ENCODE peak calls at places on chromosomes 5 and 9, in seven cellular contexts. One of them, this sample, is unnamed.

GRCh38 chr5:131324311-131324710 is 60.5 kb downstream of the CDC42SE2 start:
- DNase-seq in DND-41: no peak
- DNase-seq in tibial nerve: peak
- DNase-seq in A673: peak
- DNase-seq in caudate nucleus: peak
- DNase-seq in A549: no peak
- DNase-seq in brain microvascular endothelial cell: no peak
- DNase-seq in this sample: no peak

GRCh38 chr5:141785135-141785534 is 93.1 kb downstream of the PCDH1 start:
- DNase-seq in A673: no peak
- DNase-seq in caudate nucleus: no peak
- DNase-seq in A549: no peak
- DNase-seq in tibial nerve: no peak
- DNase-seq in DND-41: no peak
- DNase-seq in brain microvascular endothelial cell: no peak
- DNase-seq in this sample: no peak

GRCh38 chr5:39501403-39501802 is 76.6 kb upstream of the DAB2 start:
- DNase-seq in caudate nucleus: no peak
- DNase-seq in brain microvascular endothelial cell: peak
- DNase-seq in A549: peak
- DNase-seq in DND-41: no peak
- DNase-seq in A673: no peak
- DNase-seq in tibial nerve: peak
- DNase-seq in this sample: no peak

GRCh38 chr5:161023591-161023990 is 171.6 kb upstream of the ATP10B start:
- DNase-seq in A673: no peak
- DNase-seq in caudate nucleus: no peak
- DNase-seq in A549: no peak
- DNase-seq in DND-41: no peak
- DNase-seq in brain microvascular endothelial cell: no peak
- DNase-seq in tibial nerve: no peak
- DNase-seq in this sample: no peak

GRCh38 chr5:89457411-89458329 is 574.7 kb upstream of the MEF2C start:
- DNase-seq in brain microvascular endothelial cell: peak
- DNase-seq in tibial nerve: peak
- DNase-seq in A673: peak
- DNase-seq in DND-41: no peak
- DNase-seq in caudate nucleus: no peak
- DNase-seq in A549: peak
- DNase-seq in this sample: peak

GRCh38 chr5:158845941-158846340 is 253.8 kb downstream of the EBF1 start:
- DNase-seq in A549: no peak
- DNase-seq in A673: no peak
- DNase-seq in brain microvascular endothelial cell: no peak
- DNase-seq in caudate nucleus: no peak
- DNase-seq in tibial nerve: no peak
- DNase-seq in DND-41: no peak
- DNase-seq in this sample: no peak

GRCh38 chr9:114281421-114282103 is 41.3 kb upstream of the ORM1 start:
- DNase-seq in DND-41: no peak
- DNase-seq in A549: peak
- DNase-seq in tibial nerve: peak
- DNase-seq in brain microvascular endothelial cell: no peak
- DNase-seq in caudate nucleus: no peak
- DNase-seq in A673: peak
- DNase-seq in this sample: no peak

GRCh38 chr9:17752021-17752420 is 173.2 kb downstream of the SH3GL2 start:
- DNase-seq in A673: no peak
- DNase-seq in brain microvascular endothelial cell: no peak
- DNase-seq in tibial nerve: no peak
- DNase-seq in DND-41: no peak
- DNase-seq in A549: no peak
- DNase-seq in caudate nucleus: no peak
- DNase-seq in this sample: no peak

GRCh38 chr5:171907731-171908343 is 98.6 kb downstream of the FBXW11 start:
- DNase-seq in tibial nerve: peak
- DNase-seq in caudate nucleus: peak
- DNase-seq in A673: peak
- DNase-seq in brain microvascular endothelial cell: peak
- DNase-seq in A549: peak
- DNase-seq in DND-41: peak
- DNase-seq in this sample: no peak

GRCh38 chr5:55600536-55601208 is 65.9 kb upstream of the PLPP1 start:
- DNase-seq in A673: no peak
- DNase-seq in brain microvascular endothelial cell: peak
- DNase-seq in tibial nerve: no peak
- DNase-seq in caudate nucleus: no peak
- DNase-seq in A549: peak
- DNase-seq in DND-41: peak
- DNase-seq in this sample: no peak

GRCh38 chr5:152178350-152178699 is 226.8 kb downstream of the NMUR2 start:
- DNase-seq in brain microvascular endothelial cell: no peak
- DNase-seq in DND-41: no peak
- DNase-seq in caudate nucleus: no peak
- DNase-seq in A673: no peak
- DNase-seq in tibial nerve: no peak
- DNase-seq in A549: no peak
- DNase-seq in this sample: no peak

GRCh38 chr9:2319421-2319820 is 302.2 kb upstream of the VLDLR start:
- DNase-seq in A549: no peak
- DNase-seq in DND-41: no peak
- DNase-seq in A673: no peak
- DNase-seq in caudate nucleus: no peak
- DNase-seq in brain microvascular endothelial cell: no peak
- DNase-seq in tibial nerve: no peak
- DNase-seq in this sample: no peak

GRCh38 chr5:115116001-115116400 is 53.7 kb downstream of the TRIM36 start:
- DNase-seq in A673: peak
- DNase-seq in brain microvascular endothelial cell: no peak
- DNase-seq in DND-41: no peak
- DNase-seq in A549: no peak
- DNase-seq in caudate nucleus: no peak
- DNase-seq in tibial nerve: no peak
- DNase-seq in this sample: no peak

GRCh38 chr5:14405267-14405666 is 176.3 kb upstream of the OTULINL start:
- DNase-seq in A549: peak
- DNase-seq in tibial nerve: no peak
- DNase-seq in caudate nucleus: no peak
- DNase-seq in A673: no peak
- DNase-seq in DND-41: no peak
- DNase-seq in brain microvascular endothelial cell: no peak
- DNase-seq in this sample: no peak

GRCh38 chr5:16869821-16870796 is 66.0 kb downstream of the MYO10 start:
- DNase-seq in brain microvascular endothelial cell: peak
- DNase-seq in A673: no peak
- DNase-seq in caudate nucleus: no peak
- DNase-seq in tibial nerve: no peak
- DNase-seq in A549: peak
- DNase-seq in DND-41: no peak
- DNase-seq in this sample: no peak

GRCh38 chr9:20220286-20220685 is 402.0 kb downstream of the MLLT3 start:
- DNase-seq in caudate nucleus: no peak
- DNase-seq in DND-41: no peak
- DNase-seq in A673: no peak
- DNase-seq in A549: no peak
- DNase-seq in brain microvascular endothelial cell: no peak
- DNase-seq in tibial nerve: no peak
- DNase-seq in this sample: no peak

GRCh38 chr5:28399211-28399610 is 1360.8 kb upstream of the CDH9 start:
- DNase-seq in caudate nucleus: no peak
- DNase-seq in brain microvascular endothelial cell: no peak
- DNase-seq in A549: no peak
- DNase-seq in tibial nerve: no peak
- DNase-seq in A673: no peak
- DNase-seq in DND-41: no peak
- DNase-seq in this sample: no peak

GRCh38 chr5:107806271-107806670 is 135.5 kb upstream of the EFNA5 start:
- DNase-seq in A549: no peak
- DNase-seq in A673: no peak
- DNase-seq in tibial nerve: no peak
- DNase-seq in caudate nucleus: no peak
- DNase-seq in DND-41: no peak
- DNase-seq in brain microvascular endothelial cell: no peak
- DNase-seq in this sample: no peak

GRCh38 chr9:87872079-87872624 is 10.5 kb upstream of the SPATA31E1 start:
- DNase-seq in A549: no peak
- DNase-seq in DND-41: no peak
- DNase-seq in brain microvascular endothelial cell: no peak
- DNase-seq in tibial nerve: no peak
- DNase-seq in A673: no peak
- DNase-seq in caudate nucleus: no peak
- DNase-seq in this sample: no peak

GRCh38 chr9:87876708-87877107 is 6.0 kb upstream of the SPATA31E1 start:
- DNase-seq in tibial nerve: no peak
- DNase-seq in A673: no peak
- DNase-seq in caudate nucleus: no peak
- DNase-seq in brain microvascular endothelial cell: no peak
- DNase-seq in A549: no peak
- DNase-seq in DND-41: no peak
- DNase-seq in this sample: no peak

GRCh38 chr9:87873607-87874319 is 8.9 kb upstream of the SPATA31E1 start:
- DNase-seq in tibial nerve: no peak
- DNase-seq in A673: no peak
- DNase-seq in brain microvascular endothelial cell: no peak
- DNase-seq in caudate nucleus: no peak
- DNase-seq in A549: no peak
- DNase-seq in DND-41: no peak
- DNase-seq in this sample: no peak

GRCh38 chr9:87875839-87876545 is 6.7 kb upstream of the SPATA31E1 start:
- DNase-seq in A673: no peak
- DNase-seq in tibial nerve: peak
- DNase-seq in A549: no peak
- DNase-seq in brain microvascular endothelial cell: no peak
- DNase-seq in DND-41: no peak
- DNase-seq in caudate nucleus: no peak
- DNase-seq in this sample: no peak

GRCh38 chr9:87874320-87874655 is 8.4 kb upstream of the SPATA31E1 start:
- DNase-seq in A673: no peak
- DNase-seq in DND-41: no peak
- DNase-seq in tibial nerve: no peak
- DNase-seq in A549: no peak
- DNase-seq in caudate nucleus: no peak
- DNase-seq in brain microvascular endothelial cell: no peak
- DNase-seq in this sample: no peak
- H3K27ac ChIP-seq in A673: no peak
- H3K27ac ChIP-seq in DND-41: no peak
- H3K27ac ChIP-seq in tibial nerve: no peak
- H3K27ac ChIP-seq in A549: peak
- H3K27ac ChIP-seq in caudate nucleus: no peak
- H3K27ac ChIP-seq in brain microvascular endothelial cell: no peak
- H3K27ac ChIP-seq in this sample: no peak

GRCh38 chr5:65171645-65172044 is 310.1 kb downstream of the ADAMTS6 start:
- DNase-seq in caudate nucleus: no peak
- DNase-seq in A673: no peak
- DNase-seq in tibial nerve: no peak
- DNase-seq in A549: no peak
- DNase-seq in brain microvascular endothelial cell: no peak
- DNase-seq in DND-41: no peak
- DNase-seq in this sample: no peak

GRCh38 chr5:65173130-65173525 is 308.6 kb downstream of the ADAMTS6 start:
- DNase-seq in tibial nerve: no peak
- DNase-seq in DND-41: no peak
- DNase-seq in brain microvascular endothelial cell: no peak
- DNase-seq in caudate nucleus: no peak
- DNase-seq in A673: no peak
- DNase-seq in A549: no peak
- DNase-seq in this sample: no peak

DNA sequence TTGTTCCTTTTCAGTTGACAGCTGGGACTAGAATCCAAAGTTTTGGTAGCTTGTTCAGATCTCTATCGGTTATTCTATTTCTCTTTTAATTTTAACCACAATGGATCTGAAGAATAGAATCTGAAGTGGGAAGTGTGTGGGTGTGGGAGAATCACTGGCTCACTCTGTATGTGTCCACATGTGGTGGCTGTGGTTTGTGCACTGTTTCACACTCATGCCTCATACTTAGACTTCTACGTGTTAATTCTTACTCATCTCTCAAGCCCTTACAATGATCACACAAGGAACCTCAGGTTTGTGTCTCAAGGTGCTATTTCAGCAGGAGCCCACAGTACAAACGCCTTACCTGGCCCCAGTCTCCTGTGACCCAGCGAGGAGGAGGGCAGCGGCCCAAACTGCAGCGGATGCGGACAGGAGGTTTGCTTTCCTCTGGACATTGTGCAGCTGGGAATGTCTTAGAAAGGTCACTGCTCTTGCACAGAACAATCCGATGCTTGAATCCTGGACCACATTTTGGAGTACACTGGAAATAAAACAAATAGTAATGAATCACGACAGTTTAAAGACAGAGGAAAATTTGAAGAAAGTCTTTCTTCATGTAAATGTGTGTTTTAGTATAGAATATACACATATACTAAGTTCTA is 309.1 kb downstream of the ADAMTS6 start:
- DNase-seq in DND-41: peak
- DNase-seq in caudate nucleus: no peak
- DNase-seq in tibial nerve: no peak
- DNase-seq in A673: no peak
- DNase-seq in A549: no peak
- DNase-seq in brain microvascular endothelial cell: peak
- DNase-seq in this sample: peak
- H3K27ac ChIP-seq in DND-41: peak
- H3K27ac ChIP-seq in caudate nucleus: no peak
- H3K27ac ChIP-seq in tibial nerve: no peak
- H3K27ac ChIP-seq in A673: no peak
- H3K27ac ChIP-seq in A549: no peak
- H3K27ac ChIP-seq in brain microvascular endothelial cell: peak
- H3K27ac ChIP-seq in this sample: peak

GRCh38 chr9:6645153-6646027 is at the start of gene GLDC:
- DNase-seq in brain microvascular endothelial cell: no peak
- DNase-seq in A549: peak
- DNase-seq in tibial nerve: peak
- DNase-seq in A673: peak
- DNase-seq in DND-41: no peak
- DNase-seq in caudate nucleus: peak
- DNase-seq in this sample: no peak
- H3K27ac ChIP-seq in brain microvascular endothelial cell: no peak
- H3K27ac ChIP-seq in A549: peak
- H3K27ac ChIP-seq in tibial nerve: no peak
- H3K27ac ChIP-seq in A673: no peak
- H3K27ac ChIP-seq in DND-41: no peak
- H3K27ac ChIP-seq in caudate nucleus: no peak
- H3K27ac ChIP-seq in this sample: no peak

GRCh38 chr5:129966071-129966470 is 61.8 kb downstream of the CHSY3 start:
- DNase-seq in DND-41: no peak
- DNase-seq in tibial nerve: no peak
- DNase-seq in brain microvascular endothelial cell: no peak
- DNase-seq in A673: no peak
- DNase-seq in A549: no peak
- DNase-seq in caudate nucleus: no peak
- DNase-seq in this sample: no peak

GRCh38 chr5:129960831-129961230 is 56.6 kb downstream of the CHSY3 start:
- DNase-seq in A549: no peak
- DNase-seq in DND-41: no peak
- DNase-seq in A673: no peak
- DNase-seq in brain microvascular endothelial cell: no peak
- DNase-seq in caudate nucleus: no peak
- DNase-seq in tibial nerve: no peak
- DNase-seq in this sample: no peak

GRCh38 chr5:129962506-129962905 is 58.2 kb downstream of the CHSY3 start:
- DNase-seq in DND-41: no peak
- DNase-seq in caudate nucleus: no peak
- DNase-seq in A549: no peak
- DNase-seq in A673: no peak
- DNase-seq in tibial nerve: no peak
- DNase-seq in brain microvascular endothelial cell: no peak
- DNase-seq in this sample: no peak

GRCh38 chr5:129963359-129963758 is 59.1 kb downstream of the CHSY3 start:
- DNase-seq in DND-41: no peak
- DNase-seq in A549: no peak
- DNase-seq in brain microvascular endothelial cell: peak
- DNase-seq in caudate nucleus: no peak
- DNase-seq in A673: no peak
- DNase-seq in tibial nerve: peak
- DNase-seq in this sample: no peak
- H3K27ac ChIP-seq in DND-41: no peak
- H3K27ac ChIP-seq in A549: no peak
- H3K27ac ChIP-seq in brain microvascular endothelial cell: peak
- H3K27ac ChIP-seq in caudate nucleus: no peak
- H3K27ac ChIP-seq in A673: no peak
- H3K27ac ChIP-seq in tibial nerve: no peak
- H3K27ac ChIP-seq in this sample: no peak

This sample was measured in epithelial cell of prostate.